ENCODE peak calls at places on chromosomes 3 and 15, in ten cellular contexts. T is uterus, P is WERI-Rb-1, Y is A549, W is ovary, U is testis, D is heart left ventricle, V is epithelial cell of esophagus, G is heart right ventricle, I is astrocyte. C is an unnamed sample.
A peak's percentile ranks its signal among the peaks of the same experiment; 100 is the strongest.

GRCh38 chr15:53414167-53414566 is 345.3 kb downstream of the WDR72 start:
- DNase-seq in T (no peak), P (no peak), Y (no peak), W (no peak), U (no peak), D (no peak), V (no peak), G (no peak), I (no peak), C (no peak)

GRCh38 chr3:51845129-51845528 is 16.3 kb upstream of the IQCF2 start:
- DNase-seq in T (no peak), P (no peak), Y (no peak), W (no peak), U (no peak), D (no peak), V (no peak), G (no peak), I (no peak), C (no peak)

GRCh38 chr15:58929891-58930416 is 3.5 kb downstream of the SLTM start:
- DNase-seq in T (no peak), P (no peak), Y (no peak), W (no peak), U (no peak), D (no peak), V (no peak), G (no peak), I (no peak), C (no peak)

GRCh38 chr15:29596266-29596665 is 226.0 kb downstream of the TJP1 start:
- DNase-seq in T (no peak), P (no peak), Y (no peak), W (no peak), U (no peak), D (no peak), V (peak; percentile 33), G (no peak), I (peak; percentile 18), C (peak; percentile 73)

GRCh38 chr3:182609575-182610156 is 183.6 kb upstream of the ATP11B start:
- DNase-seq in T (no peak), P (no peak), Y (no peak), W (no peak), U (peak; percentile 21), D (no peak), V (peak; percentile 94), G (no peak), I (no peak), C (no peak)

GRCh38 chr3:111332488-111333095 is 209.4 kb upstream of the CD96 start:
- DNase-seq in T (no peak), P (no peak), Y (no peak), W (no peak), U (no peak), D (no peak), V (no peak), G (no peak), I (no peak), C (no peak)

GRCh38 chr3:142209655-142210054 is 15.7 kb downstream of the GK5 start:
- DNase-seq in T (peak; percentile 86), P (no peak), Y (no peak), W (peak; percentile 82), U (peak; percentile 54), D (peak; percentile 39), V (peak; percentile 74), G (no peak), I (peak; percentile 79), C (peak; percentile 97)

GRCh38 chr3:102410616-102411015 is 24.2 kb upstream of the ZPLD1 start:
- DNase-seq in T (no peak), P (no peak), Y (no peak), W (no peak), U (no peak), D (no peak), V (no peak), G (no peak), I (peak; percentile 50), C (no peak)

GRCh38 chr15:59299919-59300617 is 72.6 kb downstream of the MYO1E start:
- DNase-seq in T (peak; percentile 88), P (no peak), Y (peak; percentile 91), W (peak; percentile 58), U (peak; percentile 52), D (peak; percentile 71), V (peak; percentile 99), G (peak; percentile 20), I (peak; percentile 97), C (peak; percentile 97)

DNA sequence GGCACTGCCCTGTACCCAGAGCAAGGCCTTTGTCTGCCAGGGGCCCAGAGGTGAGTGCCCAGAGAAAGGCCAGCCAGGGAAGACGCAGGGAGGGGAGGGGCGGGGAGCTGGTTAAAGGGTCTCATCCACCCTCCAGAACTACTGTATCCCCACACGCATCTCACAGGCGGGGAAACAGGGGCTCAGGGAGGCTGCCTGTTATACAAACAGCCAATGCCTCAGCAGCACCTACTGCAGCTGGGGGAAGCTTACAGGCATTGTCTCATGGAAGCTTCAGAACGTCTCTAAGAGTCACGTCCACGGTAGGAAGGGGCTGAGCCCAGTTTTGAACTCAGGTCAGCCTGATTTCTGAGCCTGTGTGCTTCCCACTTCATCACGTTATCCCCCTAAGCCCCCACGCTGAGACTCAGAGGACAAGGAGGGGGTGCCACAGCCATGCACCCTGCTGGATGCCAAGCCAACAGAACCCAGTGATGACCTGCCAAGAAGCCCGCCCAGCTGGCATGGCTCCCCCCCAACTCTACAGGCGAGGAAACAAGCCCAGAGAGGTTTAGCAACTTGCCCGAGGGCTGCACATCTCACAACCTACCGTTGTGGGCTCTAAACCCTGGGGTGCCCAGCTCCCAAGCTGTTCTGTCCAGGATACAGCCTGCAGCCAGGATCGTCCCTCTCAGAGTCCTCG is 54.5 kb downstream of the IQSEC1 start:
- DNase-seq in T (no peak), P (no peak), Y (no peak), W (no peak), U (no peak), D (no peak), V (no peak), G (no peak), I (no peak), C (no peak)
- H3K4me3 ChIP-seq in T (no peak overlapping the region), P (no peak overlapping the region), Y (no peak overlapping the region), W (no peak overlapping the region), U (no peak overlapping the region), D (peak overlapping the region; percentile 27), V (no peak overlapping the region), G (peak overlapping the region; percentile 19), I (peak overlapping the region; percentile 18), C (peak overlapping the region; percentile 3)

GRCh38 chr3:42839616-42840015 is 30.4 kb downstream of the ACKR2 start:
- DNase-seq in T (peak; percentile 52), P (peak; percentile 51), Y (peak; percentile 62), W (peak; percentile 50), U (peak; percentile 64), D (no peak), V (peak; percentile 76), G (no peak), I (peak; percentile 37), C (peak; percentile 77)
- H3K4me3 ChIP-seq in T (no peak overlapping the region), P (no peak overlapping the region), Y (peak overlapping the region; percentile 39), W (no peak overlapping the region), U (no peak overlapping the region), D (peak overlapping the region; percentile 2), V (no peak overlapping the region), G (no peak overlapping the region), I (no peak overlapping the region), C (peak overlapping the region; percentile 49)

DNA sequence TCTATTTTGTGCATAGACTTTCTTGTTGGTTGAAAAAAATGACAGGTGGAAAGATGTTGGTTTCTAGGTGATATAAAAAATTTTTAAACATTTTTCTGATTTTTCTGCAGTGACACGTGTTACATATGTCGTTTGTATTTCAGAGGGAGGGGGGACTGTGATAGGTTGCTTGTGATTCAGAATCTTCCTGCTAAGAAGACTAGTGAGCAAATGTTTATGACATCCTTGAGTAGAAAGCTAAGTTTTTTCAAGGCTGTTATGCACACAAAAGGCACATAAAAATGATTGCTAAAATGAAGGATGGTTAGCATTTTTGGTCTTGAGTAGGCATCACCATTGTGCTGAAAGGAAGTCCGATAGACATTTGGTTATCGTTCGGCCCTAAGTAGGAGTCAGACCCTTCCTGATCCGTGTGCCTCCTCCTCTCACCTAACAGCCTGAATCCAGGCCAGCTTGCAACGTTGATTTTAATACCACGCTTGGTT is 1.5 kb downstream of the ZNF639 start:
- DNase-seq in T (no peak), P (no peak), Y (no peak), W (no peak), U (no peak), D (no peak), V (peak; percentile 50), G (no peak), I (peak; percentile 43), C (peak; percentile 35)
- H3K4me3 ChIP-seq in T (peak overlapping the region; percentile 94), P (peak overlapping the region; percentile 84), Y (peak overlapping the region; percentile 80), W (peak overlapping the region; percentile 77), U (peak overlapping the region; percentile 91), D (peak overlapping the region; percentile 93), V (peak overlapping the region; percentile 80), G (peak overlapping the region; percentile 94), I (peak overlapping the region; percentile 82), C (peak overlapping the region; percentile 73)

GRCh38 chr15:74406517-74406916 is 27.2 kb downstream of the SEMA7A start:
- DNase-seq in T (no peak), P (no peak), Y (no peak), W (no peak), U (no peak), D (no peak), V (no peak), G (no peak), I (no peak), C (no peak)

GRCh38 chr15:74408385-74408784 is 25.4 kb downstream of the SEMA7A start:
- DNase-seq in T (no peak), P (no peak), Y (no peak), W (no peak), U (no peak), D (no peak), V (no peak), G (no peak), I (no peak), C (no peak)

GRCh38 chr15:74405823-74406222 is 27.9 kb downstream of the SEMA7A start:
- DNase-seq in T (no peak), P (no peak), Y (no peak), W (peak; percentile 71), U (peak; percentile 44), D (no peak), V (no peak), G (no peak), I (no peak), C (no peak)

GRCh38 chr15:74408815-74409214 is 24.9 kb downstream of the SEMA7A start:
- DNase-seq in T (no peak), P (no peak), Y (no peak), W (no peak), U (no peak), D (no peak), V (no peak), G (no peak), I (no peak), C (no peak)

GRCh38 chr15:74406992-74407705 is 26.6 kb downstream of the SEMA7A start:
- DNase-seq in T (peak; percentile 75), P (no peak), Y (peak; percentile 31), W (peak; percentile 59), U (peak; percentile 88), D (no peak), V (peak; percentile 88), G (no peak), I (peak; percentile 94), C (peak; percentile 85)
- H3K4me3 ChIP-seq in T (no peak overlapping the region), P (no peak overlapping the region), Y (no peak overlapping the region), W (no peak overlapping the region), U (no peak overlapping the region), D (no peak overlapping the region), V (no peak overlapping the region), G (no peak overlapping the region), I (no peak overlapping the region), C (no peak overlapping the region)

GRCh38 chr3:45259144-45259543 is 33.1 kb upstream of the TMEM158 start:
- DNase-seq in T (no peak), P (no peak), Y (no peak), W (no peak), U (no peak), D (no peak), V (no peak), G (no peak), I (no peak), C (no peak)
- H3K4me3 ChIP-seq in T (no peak overlapping the region), P (no peak overlapping the region), Y (no peak overlapping the region), W (no peak overlapping the region), U (no peak overlapping the region), D (no peak overlapping the region), V (no peak overlapping the region), G (no peak overlapping the region), I (no peak overlapping the region), C (no peak overlapping the region)

C was measured in fibroblast of the aortic adventitia.